ENCODE peak calls at places on chromosomes 5 and 9, in ten cellular contexts. B, Z, G, L, V, S, E, M, R and W are unnamed samples.

GRCh38 chr5:63495225-63495624 is 467.0 kb downstream of the HTR1A start:
- DNase-seq in E (no peak), M (no peak), R (no peak), B (no peak), L (no peak), Z (no peak), V (no peak), G (no peak), S (no peak), W (no peak)

GRCh38 chr9:26856413-26857032 is 36.1 kb downstream of the CAAP1 start:
- DNase-seq in R (peak), L (no peak), M (peak), G (no peak), V (peak), B (peak), S (no peak), E (peak), Z (peak), W (peak)

GRCh38 chr9:107460153-107461023 is 29.2 kb downstream of the KLF4 start:
- DNase-seq in L (no peak), S (no peak), E (no peak), Z (no peak), M (no peak), V (no peak), G (no peak), R (no peak), B (no peak), W (no peak)

GRCh38 chr5:89449392-89450148 is 566.6 kb upstream of the MEF2C start:
- DNase-seq in B (no peak), V (no peak), S (no peak), L (no peak), G (no peak), Z (no peak), M (no peak), E (no peak), R (no peak), W (no peak)

GRCh38 chr5:89817841-89818240 is 591.7 kb downstream of the CETN3 start:
- DNase-seq in G (no peak), M (no peak), S (no peak), R (no peak), B (no peak), E (no peak), L (no peak), Z (no peak), V (no peak), W (no peak)

GRCh38 chr9:83185517-83186192 is 122.7 kb upstream of the RASEF start:
- DNase-seq in M (no peak), R (no peak), B (no peak), V (no peak), E (no peak), Z (no peak), L (no peak), S (no peak), G (no peak), W (no peak)

GRCh38 chr9:19999491-20000057 is 210.7 kb upstream of the SLC24A2 start:
- DNase-seq in E (no peak), S (no peak), M (no peak), V (no peak), R (no peak), B (no peak), L (no peak), Z (no peak), G (no peak), W (no peak)

GRCh38 chr5:143208781-143209510 is 194.5 kb downstream of the NR3C1 start:
- DNase-seq in V (no peak), G (no peak), S (no peak), Z (no peak), M (no peak), L (no peak), E (no peak), B (no peak), R (peak), W (no peak)

GRCh38 chr5:77795268-77795667 is 19.1 kb upstream of the TBCA start:
- DNase-seq in Z (no peak), G (no peak), V (no peak), R (no peak), S (no peak), L (no peak), M (no peak), B (no peak), E (no peak), W (no peak)

GRCh38 chr5:79702606-79703380 is 13.2 kb downstream of the CMYA5 start:
- DNase-seq in M (no peak), V (no peak), Z (peak), L (peak), G (no peak), R (peak), S (no peak), B (peak), E (no peak), W (no peak)

GRCh38 chr9:91412895-91413294 is 10.7 kb downstream of the NFIL3 start:
- DNase-seq in S (no peak), Z (no peak), E (no peak), B (no peak), M (no peak), L (no peak), G (no peak), V (no peak), R (no peak), W (no peak)

GRCh38 chr9:127816728-127817127 is 14.0 kb downstream of the FPGS start:
- DNase-seq in B (no peak), M (no peak), G (no peak), E (no peak), Z (no peak), L (no peak), S (no peak), R (no peak), V (no peak), W (no peak)

GRCh38 chr5:153043876-153044275 is 446.6 kb upstream of the GRIA1 start:
- DNase-seq in R (no peak), M (no peak), E (no peak), G (no peak), V (no peak), S (no peak), B (no peak), Z (no peak), L (no peak), W (no peak)

GRCh38 chr5:132687995-132688394 is 14.2 kb downstream of the IL4 start:
- DNase-seq in M (no peak), L (no peak), S (no peak), G (no peak), R (no peak), Z (no peak), B (no peak), V (no peak), E (no peak), W (no peak)

GRCh38 chr9:4229252-4229651 is 70.6 kb downstream of the GLIS3 start:
- DNase-seq in M (no peak), Z (no peak), S (no peak), R (no peak), E (no peak), L (no peak), B (no peak), G (no peak), V (no peak), W (no peak)

GRCh38 chr5:122908662-122909061 is 63.2 kb downstream of the SNX24 start:
- DNase-seq in E (no peak), R (no peak), G (no peak), B (peak), S (no peak), V (no peak), Z (no peak), L (no peak), M (no peak), W (no peak)

GRCh38 chr5:90590-91547 is 1.1 kb upstream of the PLEKHG4B start:
- DNase-seq in R (no peak), E (no peak), G (no peak), M (no peak), L (no peak), Z (no peak), S (no peak), V (no peak), B (peak), W (peak)

GRCh38 chr5:372556-372910 is 51.0 kb downstream of the AHRR start:
- DNase-seq in M (peak), R (no peak), G (no peak), B (no peak), E (no peak), V (peak), L (no peak), Z (no peak), S (no peak), W (no peak)

GRCh38 chr9:34993502-34994428 is 4.2 kb downstream of the DNAJB5 start:
- DNase-seq in L (peak), R (no peak), V (peak), G (peak), S (peak), Z (no peak), E (no peak), M (peak), B (peak), W (peak)

GRCh38 chr9:69809304-69809863 is 11.2 kb upstream of the CFAP95 start:
- DNase-seq in E (no peak), M (no peak), R (peak), S (no peak), L (no peak), G (no peak), Z (no peak), B (no peak), V (no peak), W (no peak)

GRCh38 chr5:171600736-171601265 is 181.4 kb downstream of the FGF18 start:
- DNase-seq in M (no peak), L (peak), E (no peak), S (peak), V (no peak), R (no peak), B (peak), G (no peak), Z (no peak), W (no peak)

GRCh38 chr5:59025734-59026133 is 442.9 kb downstream of the RAB3C start:
- DNase-seq in B (no peak), Z (no peak), G (no peak), S (no peak), M (no peak), R (no peak), E (no peak), L (no peak), V (no peak), W (no peak)

GRCh38 chr9:93579711-93580516 is 3.5 kb downstream of the PHF2 start:
- DNase-seq in G (no peak), S (no peak), M (no peak), Z (no peak), E (no peak), B (no peak), V (peak), R (no peak), L (no peak), W (no peak)

GRCh38 chr9:107881625-107882300 is 392.2 kb upstream of the KLF4 start:
- DNase-seq in B (no peak), M (no peak), R (no peak), L (no peak), Z (no peak), G (no peak), E (no peak), S (no peak), V (no peak), W (no peak)

GRCh38 chr5:159576902-159577301 is 246.6 kb upstream of the IL12B start:
- DNase-seq in E (no peak), S (no peak), G (no peak), B (no peak), V (no peak), M (no peak), L (no peak), Z (no peak), R (no peak), W (no peak)

GRCh38 chr5:89064691-89065207 is 181.8 kb upstream of the MEF2C start:
- DNase-seq in M (no peak), S (no peak), L (no peak), E (no peak), Z (no peak), B (no peak), V (no peak), R (no peak), G (peak), W (no peak)

GRCh38 chr5:83764101-83764500 is 43.4 kb upstream of the HAPLN1 start:
- DNase-seq in L (no peak), R (no peak), Z (no peak), S (no peak), V (no peak), M (no peak), B (no peak), E (no peak), G (no peak), W (no peak)

GRCh38 chr5:174425271-174425963 is 299.0 kb upstream of the MSX2 start:
- DNase-seq in R (no peak), V (peak), B (no peak), M (no peak), G (no peak), Z (no peak), L (no peak), S (no peak), E (no peak), W (no peak)

GRCh38 chr9:38227061-38227540 is 158.1 kb upstream of the SHB start:
- DNase-seq in E (no peak), R (peak), L (peak), Z (peak), B (peak), S (no peak), G (no peak), V (peak), M (peak), W (peak)
- H3K27ac ChIP-seq in E (no peak), R (no peak), L (no peak), Z (peak), B (no peak), S (no peak), G (no peak), V (no peak), M (no peak), W (peak)

GRCh38 chr5:2803751-2804150 is 52.3 kb upstream of the IRX2 start:
- DNase-seq in B (no peak), S (no peak), Z (no peak), R (no peak), G (no peak), L (no peak), V (no peak), M (no peak), E (no peak), W (no peak)
- H3K27ac ChIP-seq in B (no peak), S (no peak), Z (no peak), R (no peak), G (no peak), L (no peak), V (no peak), M (no peak), E (no peak), W (no peak)

GRCh38 chr9:89807682-89808075 is 202.9 kb downstream of the GADD45G start:
- DNase-seq in V (no peak), E (no peak), L (no peak), R (no peak), B (no peak), Z (no peak), G (no peak), M (peak), S (no peak), W (no peak)

GRCh38 chr9:89805726-89806125 is 200.9 kb downstream of the GADD45G start:
- DNase-seq in L (no peak), Z (no peak), G (no peak), E (no peak), V (no peak), M (peak), S (no peak), B (no peak), R (no peak), W (no peak)

GRCh38 chr9:89807101-89807395 is 202.2 kb downstream of the GADD45G start:
- DNase-seq in R (no peak), S (no peak), B (no peak), G (no peak), M (no peak), Z (no peak), V (no peak), L (no peak), E (no peak), W (no peak)

GRCh38 chr9:89804766-89805531 is 200.1 kb downstream of the GADD45G start:
- DNase-seq in L (no peak), B (no peak), R (no peak), M (no peak), E (no peak), S (no peak), V (no peak), G (no peak), Z (no peak), W (no peak)

DNA sequence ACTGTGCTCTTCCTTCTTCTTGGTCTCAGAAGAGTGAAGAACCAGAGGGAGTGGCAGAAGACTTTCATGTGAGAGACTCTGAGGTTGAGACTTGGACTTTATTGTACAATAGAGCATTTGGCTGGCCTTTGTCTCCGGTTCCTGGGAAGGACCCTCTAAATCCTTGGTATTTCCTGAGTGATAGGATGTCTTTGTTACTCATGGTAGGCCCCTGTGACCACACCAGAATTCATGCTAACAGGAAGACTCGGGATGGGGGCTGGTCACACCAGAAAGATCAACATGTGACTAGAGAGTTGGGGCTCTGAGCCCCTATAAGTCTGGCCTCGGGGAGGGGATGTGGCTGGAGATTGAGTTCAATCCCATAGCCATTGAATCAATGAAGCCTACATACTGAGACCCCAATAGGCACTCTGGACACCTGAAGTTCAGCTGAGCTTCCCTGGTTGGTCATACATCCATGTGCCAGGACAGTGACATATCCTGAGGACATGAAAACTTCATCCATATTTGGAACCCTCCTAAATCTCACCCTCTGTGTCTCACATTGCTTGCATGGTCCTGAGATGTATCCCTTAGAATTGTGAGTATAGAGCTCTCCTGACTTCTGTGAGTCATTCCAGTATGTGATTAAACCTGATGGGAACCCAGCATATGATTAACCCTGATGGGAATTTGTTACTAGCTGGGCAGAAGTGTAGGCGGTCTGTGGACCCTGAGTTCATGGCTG is 201.7 kb downstream of the GADD45G start:
- DNase-seq in V (no peak), Z (no peak), G (no peak), S (no peak), B (no peak), L (no peak), E (no peak), M (peak), R (no peak), W (no peak)
- H3K27ac ChIP-seq in V (no peak), Z (no peak), G (no peak), S (peak), B (no peak), L (no peak), E (no peak), M (no peak), R (no peak), W (no peak)

DNA sequence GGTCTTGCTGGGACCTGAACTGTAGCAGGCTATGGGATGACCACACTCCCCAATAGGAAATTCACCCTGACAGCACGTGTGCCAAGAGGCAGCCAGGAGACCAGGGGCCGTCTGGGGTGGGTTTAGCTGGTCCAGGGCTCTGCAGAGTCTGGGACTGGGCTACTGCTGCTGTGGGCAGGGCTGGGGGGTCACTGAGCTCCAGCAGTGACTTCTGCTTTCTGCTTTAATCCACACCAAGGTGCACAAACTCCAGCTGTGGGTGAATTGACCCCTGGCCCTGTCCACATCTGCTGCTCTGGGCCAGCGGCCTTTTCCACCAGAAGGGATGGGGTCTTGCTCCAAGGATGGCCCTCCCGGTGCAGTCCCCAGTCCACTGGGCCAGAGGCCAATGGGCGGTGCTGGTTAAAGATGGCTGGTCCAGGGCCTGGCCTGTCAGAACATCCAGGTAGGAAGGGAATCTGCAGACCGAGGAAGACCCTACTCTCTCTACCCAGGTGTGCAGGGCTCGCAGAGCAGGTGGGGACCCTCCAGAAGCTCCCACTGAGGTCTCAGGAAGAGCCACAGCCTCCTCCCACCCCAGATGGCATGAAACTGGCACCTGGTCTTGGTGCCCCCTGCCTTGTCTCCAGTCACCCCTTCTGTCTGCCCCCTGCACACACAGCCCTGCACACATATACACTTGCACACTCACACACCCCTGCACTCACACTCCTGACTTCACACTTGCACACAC is 28.0 kb downstream of the GLT6D1 start:
- DNase-seq in B (no peak), L (no peak), S (no peak), M (no peak), Z (no peak), R (no peak), E (no peak), G (no peak), V (no peak), W (no peak)
- H3K27ac ChIP-seq in B (no peak), L (no peak), S (no peak), M (no peak), Z (no peak), R (no peak), E (no peak), G (no peak), V (no peak), W (no peak)

GRCh38 chr5:169599451-169599850 is 15.9 kb downstream of the SPDL1 start:
- DNase-seq in G (no peak), S (no peak), Z (no peak), R (no peak), M (no peak), B (no peak), E (no peak), V (no peak), L (no peak), W (no peak)

GRCh38 chr5:169592937-169593650 is 9.5 kb downstream of the SPDL1 start:
- DNase-seq in R (no peak), G (no peak), M (no peak), S (no peak), V (no peak), E (no peak), Z (peak), L (no peak), B (no peak), W (no peak)

GRCh38 chr5:169590602-169591001 is 7.0 kb downstream of the SPDL1 start:
- DNase-seq in V (no peak), L (no peak), B (no peak), R (no peak), E (no peak), S (no peak), M (no peak), Z (no peak), G (no peak), W (no peak)

GRCh38 chr5:169591636-169592035 is 8.1 kb downstream of the SPDL1 start:
- DNase-seq in M (no peak), S (no peak), Z (no peak), L (no peak), R (no peak), G (no peak), V (no peak), E (no peak), B (no peak), W (no peak)

GRCh38 chr5:169595172-169595820 is 11.7 kb downstream of the SPDL1 start:
- DNase-seq in S (no peak), V (no peak), L (no peak), R (no peak), M (no peak), B (no peak), Z (no peak), G (no peak), E (no peak), W (no peak)
- H3K27ac ChIP-seq in S (no peak), V (no peak), L (no peak), R (no peak), M (no peak), B (no peak), Z (peak), G (no peak), E (no peak), W (no peak)

DNA sequence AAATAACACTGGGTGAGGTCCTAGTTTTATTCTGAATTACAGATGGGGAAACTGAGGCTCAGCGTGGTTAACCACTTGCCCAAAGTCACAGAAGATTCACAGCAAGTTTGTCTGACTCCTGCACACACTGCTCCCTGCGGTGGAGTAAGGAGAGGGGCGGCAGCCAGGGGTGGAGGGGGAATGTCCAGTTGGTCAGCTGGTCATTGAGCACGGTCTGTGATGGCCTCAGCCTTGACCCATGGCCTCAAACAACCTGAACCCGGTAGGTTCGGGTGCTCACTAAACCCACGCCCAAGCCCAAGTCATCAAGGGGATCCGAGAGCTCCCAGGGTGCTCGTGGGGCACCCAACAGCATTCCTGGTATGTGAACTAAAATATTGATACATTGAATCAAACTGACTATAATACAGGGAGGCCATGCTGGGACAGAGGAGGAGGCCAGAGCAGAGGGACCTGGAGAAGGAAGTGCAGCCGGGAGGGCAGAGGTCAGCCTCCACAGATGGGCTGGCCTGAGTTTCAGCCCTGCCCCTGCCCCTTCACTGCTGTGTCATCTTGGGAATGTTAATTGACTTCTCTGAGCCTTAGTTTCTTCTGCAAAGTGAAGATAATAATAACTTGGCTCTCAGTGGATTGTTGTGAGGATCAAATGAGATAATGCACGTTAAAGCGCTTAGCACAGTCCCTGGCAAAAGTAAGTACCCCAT is 3.6 kb upstream of the IL17B start:
- DNase-seq in E (no peak), Z (no peak), S (no peak), L (no peak), B (no peak), G (no peak), M (peak), R (no peak), V (no peak), W (no peak)
- H3K27ac ChIP-seq in E (no peak), Z (peak), S (peak), L (peak), B (peak), G (peak), M (peak), R (no peak), V (peak), W (no peak)